ENCODE peak calls at places on chromosomes 5 and 9, in seven cellular contexts. One of them, this sample, is unnamed.

GRCh38 chr5:176394881-176395675 is 6.5 kb downstream of the HIGD2A start:
- DNase-seq in HCEC 1CT: no peak
- DNase-seq in erythroblast: no peak
- DNase-seq in IMR-90: peak
- DNase-seq in right lobe of liver: no peak
- DNase-seq in COR-L47: no peak
- DNase-seq in naive thymus-derived CD8-positive, alpha-beta T cell: no peak
- DNase-seq in this sample: no peak

GRCh38 chr9:83688921-83689320 is 18.8 kb downstream of the UBQLN1 start:
- DNase-seq in naive thymus-derived CD8-positive, alpha-beta T cell: no peak
- DNase-seq in COR-L47: no peak
- DNase-seq in HCEC 1CT: no peak
- DNase-seq in right lobe of liver: no peak
- DNase-seq in erythroblast: no peak
- DNase-seq in IMR-90: no peak
- DNase-seq in this sample: no peak

GRCh38 chr5:7904170-7904569 is 35.2 kb downstream of the MTRR start:
- DNase-seq in IMR-90: peak
- DNase-seq in COR-L47: no peak
- DNase-seq in erythroblast: no peak
- DNase-seq in right lobe of liver: no peak
- DNase-seq in HCEC 1CT: peak
- DNase-seq in naive thymus-derived CD8-positive, alpha-beta T cell: no peak
- DNase-seq in this sample: no peak

GRCh38 chr5:6543346-6543730 is 89.5 kb downstream of the NSUN2 start:
- DNase-seq in COR-L47: no peak
- DNase-seq in IMR-90: no peak
- DNase-seq in erythroblast: no peak
- DNase-seq in HCEC 1CT: no peak
- DNase-seq in right lobe of liver: no peak
- DNase-seq in naive thymus-derived CD8-positive, alpha-beta T cell: no peak
- DNase-seq in this sample: no peak

GRCh38 chr9:126376311-126376902 is 49.8 kb downstream of the MVB12B start:
- DNase-seq in IMR-90: no peak
- DNase-seq in naive thymus-derived CD8-positive, alpha-beta T cell: no peak
- DNase-seq in COR-L47: peak
- DNase-seq in HCEC 1CT: no peak
- DNase-seq in right lobe of liver: no peak
- DNase-seq in erythroblast: no peak
- DNase-seq in this sample: no peak

GRCh38 chr9:33329117-33329563 is 38.8 kb downstream of the NFX1 start:
- DNase-seq in erythroblast: no peak
- DNase-seq in COR-L47: no peak
- DNase-seq in naive thymus-derived CD8-positive, alpha-beta T cell: no peak
- DNase-seq in right lobe of liver: peak
- DNase-seq in HCEC 1CT: peak
- DNase-seq in IMR-90: peak
- DNase-seq in this sample: peak

GRCh38 chr9:97293827-97294226 is 13.6 kb upstream of the CCDC180 start:
- DNase-seq in erythroblast: no peak
- DNase-seq in HCEC 1CT: no peak
- DNase-seq in IMR-90: no peak
- DNase-seq in COR-L47: no peak
- DNase-seq in naive thymus-derived CD8-positive, alpha-beta T cell: no peak
- DNase-seq in right lobe of liver: no peak
- DNase-seq in this sample: no peak

GRCh38 chr5:164597293-164597900 is 1092.0 kb downstream of the MAT2B start:
- DNase-seq in right lobe of liver: no peak
- DNase-seq in erythroblast: peak
- DNase-seq in naive thymus-derived CD8-positive, alpha-beta T cell: no peak
- DNase-seq in HCEC 1CT: no peak
- DNase-seq in COR-L47: peak
- DNase-seq in IMR-90: no peak
- DNase-seq in this sample: no peak

GRCh38 chr5:142342128-142342981 is 17.5 kb upstream of the SPRY4 start:
- DNase-seq in right lobe of liver: no peak
- DNase-seq in COR-L47: no peak
- DNase-seq in HCEC 1CT: peak
- DNase-seq in erythroblast: no peak
- DNase-seq in IMR-90: peak
- DNase-seq in naive thymus-derived CD8-positive, alpha-beta T cell: no peak
- DNase-seq in this sample: no peak